ENCODE peak calls at places on chromosomes 13 and 19, in four cellular contexts. One of them, this sample, is unnamed.

GRCh38 chr13:46801831-46802230 is 4.9 kb upstream of the ESD start:
- DNase-seq in stimulated activated CD4-positive, alpha-beta T cell treated with anti-CD3 and anti-CD28 coated beads, Interleukin-4, amount 100 ng/mL, for 1 hour: no peak
- DNase-seq in AG09319: no peak
- DNase-seq in choroid plexus epithelial cell: no peak
- DNase-seq in this sample: no peak

GRCh38 chr19:43631491-43631890 is 8.2 kb downstream of the CADM4 start:
- DNase-seq in AG09319: no peak
- DNase-seq in choroid plexus epithelial cell: no peak
- DNase-seq in stimulated activated CD4-positive, alpha-beta T cell treated with anti-CD3 and anti-CD28 coated beads, Interleukin-4, amount 100 ng/mL, for 1 hour: no peak
- DNase-seq in this sample: no peak

GRCh38 chr19:11481777-11482383 is 1.0 kb upstream of the ELAVL3 start:
- DNase-seq in choroid plexus epithelial cell: peak
- DNase-seq in AG09319: peak
- DNase-seq in stimulated activated CD4-positive, alpha-beta T cell treated with anti-CD3 and anti-CD28 coated beads, Interleukin-4, amount 100 ng/mL, for 1 hour: peak
- DNase-seq in this sample: no peak

GRCh38 chr13:50608357-50608756 is 235.1 kb downstream of the DLEU7 start:
- DNase-seq in stimulated activated CD4-positive, alpha-beta T cell treated with anti-CD3 and anti-CD28 coated beads, Interleukin-4, amount 100 ng/mL, for 1 hour: no peak
- DNase-seq in choroid plexus epithelial cell: no peak
- DNase-seq in AG09319: no peak
- DNase-seq in this sample: no peak

GRCh38 chr19:56301886-56302620 is 12.6 kb downstream of the ZSCAN5A start:
- DNase-seq in AG09319: no peak
- DNase-seq in choroid plexus epithelial cell: no peak
- DNase-seq in stimulated activated CD4-positive, alpha-beta T cell treated with anti-CD3 and anti-CD28 coated beads, Interleukin-4, amount 100 ng/mL, for 1 hour: no peak
- DNase-seq in this sample: no peak

GRCh38 chr19:50567052-50567841 is 988 bp downstream of the LRRC4B start:
- DNase-seq in choroid plexus epithelial cell: no peak
- DNase-seq in stimulated activated CD4-positive, alpha-beta T cell treated with anti-CD3 and anti-CD28 coated beads, Interleukin-4, amount 100 ng/mL, for 1 hour: no peak
- DNase-seq in AG09319: no peak
- DNase-seq in this sample: no peak

GRCh38 chr13:109436841-109437240 is 349.5 kb downstream of the IRS2 start:
- DNase-seq in AG09319: no peak
- DNase-seq in stimulated activated CD4-positive, alpha-beta T cell treated with anti-CD3 and anti-CD28 coated beads, Interleukin-4, amount 100 ng/mL, for 1 hour: no peak
- DNase-seq in choroid plexus epithelial cell: no peak
- DNase-seq in this sample: no peak

GRCh38 chr19:15869109-15869555 is 28.7 kb downstream of the CYP4F2 start:
- DNase-seq in stimulated activated CD4-positive, alpha-beta T cell treated with anti-CD3 and anti-CD28 coated beads, Interleukin-4, amount 100 ng/mL, for 1 hour: peak
- DNase-seq in AG09319: no peak
- DNase-seq in choroid plexus epithelial cell: peak
- DNase-seq in this sample: peak

GRCh38 chr13:112144616-112145220 is 77.8 kb downstream of the SOX1 start:
- DNase-seq in choroid plexus epithelial cell: no peak
- DNase-seq in stimulated activated CD4-positive, alpha-beta T cell treated with anti-CD3 and anti-CD28 coated beads, Interleukin-4, amount 100 ng/mL, for 1 hour: no peak
- DNase-seq in AG09319: no peak
- DNase-seq in this sample: no peak

GRCh38 chr13:51501592-51502205 is 48.9 kb upstream of the INTS6 start:
- DNase-seq in stimulated activated CD4-positive, alpha-beta T cell treated with anti-CD3 and anti-CD28 coated beads, Interleukin-4, amount 100 ng/mL, for 1 hour: no peak
- DNase-seq in choroid plexus epithelial cell: peak
- DNase-seq in AG09319: no peak
- DNase-seq in this sample: no peak

GRCh38 chr13:80033286-80033685 is 307.6 kb downstream of the SPRY2 start:
- DNase-seq in choroid plexus epithelial cell: no peak
- DNase-seq in stimulated activated CD4-positive, alpha-beta T cell treated with anti-CD3 and anti-CD28 coated beads, Interleukin-4, amount 100 ng/mL, for 1 hour: no peak
- DNase-seq in AG09319: no peak
- DNase-seq in this sample: no peak

GRCh38 chr13:40519637-40520036 is 146.8 kb downstream of the FOXO1 start:
- DNase-seq in choroid plexus epithelial cell: no peak
- DNase-seq in stimulated activated CD4-positive, alpha-beta T cell treated with anti-CD3 and anti-CD28 coated beads, Interleukin-4, amount 100 ng/mL, for 1 hour: no peak
- DNase-seq in AG09319: no peak
- DNase-seq in this sample: no peak

GRCh38 chr13:77176350-77176749 is 149.4 kb upstream of the FBXL3 start:
- DNase-seq in stimulated activated CD4-positive, alpha-beta T cell treated with anti-CD3 and anti-CD28 coated beads, Interleukin-4, amount 100 ng/mL, for 1 hour: no peak
- DNase-seq in AG09319: no peak
- DNase-seq in choroid plexus epithelial cell: peak
- DNase-seq in this sample: no peak

GRCh38 chr13:113669871-113670341 is 2.9 kb downstream of the GRK1 start:
- DNase-seq in AG09319: no peak
- DNase-seq in stimulated activated CD4-positive, alpha-beta T cell treated with anti-CD3 and anti-CD28 coated beads, Interleukin-4, amount 100 ng/mL, for 1 hour: no peak
- DNase-seq in choroid plexus epithelial cell: no peak
- DNase-seq in this sample: no peak

GRCh38 chr19:30406220-30406944 is 34.2 kb downstream of the ZNF536 start:
- DNase-seq in choroid plexus epithelial cell: no peak
- DNase-seq in AG09319: no peak
- DNase-seq in stimulated activated CD4-positive, alpha-beta T cell treated with anti-CD3 and anti-CD28 coated beads, Interleukin-4, amount 100 ng/mL, for 1 hour: no peak
- DNase-seq in this sample: no peak

GRCh38 chr13:50119593-50119992 is 104.3 kb downstream of the KCNRG start:
- DNase-seq in choroid plexus epithelial cell: peak
- DNase-seq in stimulated activated CD4-positive, alpha-beta T cell treated with anti-CD3 and anti-CD28 coated beads, Interleukin-4, amount 100 ng/mL, for 1 hour: no peak
- DNase-seq in AG09319: no peak
- DNase-seq in this sample: no peak

GRCh38 chr19:18650468-18651001 is 13.7 kb downstream of the KLHL26 start:
- DNase-seq in stimulated activated CD4-positive, alpha-beta T cell treated with anti-CD3 and anti-CD28 coated beads, Interleukin-4, amount 100 ng/mL, for 1 hour: no peak
- DNase-seq in AG09319: peak
- DNase-seq in choroid plexus epithelial cell: peak
- DNase-seq in this sample: no peak

GRCh38 chr13:23956106-23956505 is 58.8 kb upstream of the C1QTNF9B start:
- DNase-seq in AG09319: no peak
- DNase-seq in choroid plexus epithelial cell: peak
- DNase-seq in stimulated activated CD4-positive, alpha-beta T cell treated with anti-CD3 and anti-CD28 coated beads, Interleukin-4, amount 100 ng/mL, for 1 hour: no peak
- DNase-seq in this sample: peak

GRCh38 chr19:4059493-4059880 is 7.2 kb downstream of the ZBTB7A start:
- DNase-seq in AG09319: no peak
- DNase-seq in stimulated activated CD4-positive, alpha-beta T cell treated with anti-CD3 and anti-CD28 coated beads, Interleukin-4, amount 100 ng/mL, for 1 hour: no peak
- DNase-seq in choroid plexus epithelial cell: no peak
- DNase-seq in this sample: no peak

GRCh38 chr19:49064768-49065611 is at the start of gene NTF4:
- DNase-seq in stimulated activated CD4-positive, alpha-beta T cell treated with anti-CD3 and anti-CD28 coated beads, Interleukin-4, amount 100 ng/mL, for 1 hour: no peak
- DNase-seq in choroid plexus epithelial cell: no peak
- DNase-seq in AG09319: no peak
- DNase-seq in this sample: no peak

GRCh38 chr13:106569233-106570095 is 1.5 kb upstream of the ARGLU1 start:
- DNase-seq in AG09319: no peak
- DNase-seq in choroid plexus epithelial cell: no peak
- DNase-seq in stimulated activated CD4-positive, alpha-beta T cell treated with anti-CD3 and anti-CD28 coated beads, Interleukin-4, amount 100 ng/mL, for 1 hour: no peak
- DNase-seq in this sample: no peak

GRCh38 chr13:113636266-113636963 is 21.6 kb downstream of the ATP4B start:
- DNase-seq in choroid plexus epithelial cell: no peak
- DNase-seq in AG09319: no peak
- DNase-seq in stimulated activated CD4-positive, alpha-beta T cell treated with anti-CD3 and anti-CD28 coated beads, Interleukin-4, amount 100 ng/mL, for 1 hour: no peak
- DNase-seq in this sample: no peak

GRCh38 chr13:114061746-114062145 is 70.7 kb downstream of the RASA3 start:
- DNase-seq in AG09319: no peak
- DNase-seq in choroid plexus epithelial cell: no peak
- DNase-seq in stimulated activated CD4-positive, alpha-beta T cell treated with anti-CD3 and anti-CD28 coated beads, Interleukin-4, amount 100 ng/mL, for 1 hour: no peak
- DNase-seq in this sample: no peak

GRCh38 chr13:85700909-85701308 is 98.3 kb downstream of the SLITRK6 start:
- DNase-seq in stimulated activated CD4-positive, alpha-beta T cell treated with anti-CD3 and anti-CD28 coated beads, Interleukin-4, amount 100 ng/mL, for 1 hour: no peak
- DNase-seq in choroid plexus epithelial cell: no peak
- DNase-seq in AG09319: no peak
- DNase-seq in this sample: no peak

GRCh38 chr13:28741080-28741479 is 22.3 kb upstream of the SLC46A3 start:
- DNase-seq in AG09319: no peak
- DNase-seq in stimulated activated CD4-positive, alpha-beta T cell treated with anti-CD3 and anti-CD28 coated beads, Interleukin-4, amount 100 ng/mL, for 1 hour: no peak
- DNase-seq in choroid plexus epithelial cell: peak
- DNase-seq in this sample: no peak